ENCODE peak calls at places on chromosome 19, in five cellular contexts. A, G, E, I and W are unnamed samples.

GRCh38 chr19:49906879-49907564 is 10.3 kb upstream of the IL4I1 start:
- DNase-seq in E (no peak), A (no peak), G (no peak), I (no peak), W (peak)

GRCh38 chr19:53545271-53546065 is 7.5 kb downstream of the ZNF331 start:
- DNase-seq in G (no peak), I (no peak), A (peak), E (peak), W (no peak)

GRCh38 chr19:12687496-12688196 is at the start of gene GNG14:
- DNase-seq in G (no peak), I (no peak), E (no peak), A (no peak), W (no peak)

GRCh38 chr19:7901337-7901736 is 2.3 kb upstream of the MAP2K7 start:
- DNase-seq in A (no peak), G (no peak), E (no peak), I (no peak), W (no peak)

GRCh38 chr19:49908480-49909420 is 12.1 kb upstream of the IL4I1 start:
- DNase-seq in A (no peak), I (no peak), G (no peak), E (no peak), W (no peak)

GRCh38 chr19:3471954-3472655 is 8.2 kb downstream of the SMIM24 start:
- DNase-seq in I (no peak), G (peak), E (no peak), A (no peak), W (no peak)

GRCh38 chr19:29395712-29396414 is 129.9 kb upstream of the VSTM2B start:
- DNase-seq in G (no peak), I (no peak), A (no peak), E (no peak), W (no peak)

GRCh38 chr19:41767105-41767504 is 11.8 kb downstream of the CEACAM6 start:
- DNase-seq in E (no peak), A (no peak), G (no peak), I (no peak), W (no peak)

GRCh38 chr19:15101479-15102082 is 5.6 kb upstream of the SYDE1 start:
- DNase-seq in E (peak), I (peak), G (peak), A (peak), W (no peak)

GRCh38 chr19:869245-870177 is 10.0 kb downstream of the CFD start:
- DNase-seq in A (peak), E (no peak), I (no peak), G (no peak), W (no peak)

GRCh38 chr19:8311461-8312260 is 3.5 kb upstream of the CD320 start:
- DNase-seq in E (no peak), A (no peak), I (no peak), G (peak), W (no peak)

GRCh38 chr19:2702170-2703076 is at the start of gene GNG7:
- DNase-seq in E (peak), G (peak), I (peak), A (peak), W (no peak)

GRCh38 chr19:3808420-3809143 is 22.4 kb upstream of the MATK start:
- DNase-seq in I (no peak), E (no peak), G (no peak), A (no peak), W (no peak)

GRCh38 chr19:32691952-32692726 is 518 bp downstream of the NUDT19 start:
- DNase-seq in G (peak), A (peak), I (no peak), E (peak), W (no peak)

GRCh38 chr19:44796701-44797115 is 12.2 kb upstream of the BCAM start:
- DNase-seq in E (peak), A (peak), I (peak), G (no peak), W (no peak)

GRCh38 chr19:39971380-39971841 is 446 bp downstream of the PSMC4 start:
- DNase-seq in G (peak), A (no peak), E (peak), I (no peak), W (no peak)

GRCh38 chr19:41843371-41843770 is 1.1 kb downstream of the LYPD4 start:
- DNase-seq in G (peak), E (no peak), I (no peak), A (no peak), W (no peak)

GRCh38 chr19:4115050-4115817 is 8.7 kb downstream of the MAP2K2 start:
- DNase-seq in A (no peak), I (no peak), E (no peak), G (no peak), W (peak)

GRCh38 chr19:18972301-18972831 is 31.3 kb upstream of the HOMER3 start:
- DNase-seq in I (no peak), A (no peak), E (no peak), G (no peak), W (no peak)

GRCh38 chr19:46065486-46065885 is 24.7 kb upstream of the IGFL4 start:
- DNase-seq in E (no peak), A (peak), G (no peak), I (no peak), W (no peak)

GRCh38 chr19:46297700-46298476 is 1.0 kb downstream of the HIF3A start:
- DNase-seq in I (no peak), G (peak), A (no peak), E (no peak), W (no peak)

GRCh38 chr19:1079566-1080111 is 12.7 kb downstream of the ARHGAP45 start:
- DNase-seq in I (no peak), E (peak), G (no peak), A (no peak), W (no peak)

GRCh38 chr19:17296278-17296677 is 6.9 kb downstream of the ABHD8 start:
- DNase-seq in E (no peak), I (no peak), G (no peak), A (peak), W (no peak)

GRCh38 chr19:15508035-15508710 is at the start of gene CYP4F22:
- DNase-seq in A (no peak), I (no peak), G (peak), E (peak), W (no peak)

GRCh38 chr19:58571575-58571947 is 1.6 kb downstream of the MZF1 start:
- DNase-seq in I (no peak), E (no peak), G (no peak), A (no peak), W (no peak)

GRCh38 chr19:23343434-23344010 is 51.7 kb downstream of the ZNF91 start:
- DNase-seq in I (no peak), G (no peak), A (no peak), E (no peak), W (no peak)

GRCh38 chr19:3098515-3099346 is 4.6 kb downstream of the GNA11 start:
- DNase-seq in G (no peak), A (no peak), E (no peak), I (no peak), W (no peak)

GRCh38 chr19:35206379-35206778 is 22.2 kb downstream of the FAM187B start:
- DNase-seq in I (no peak), A (no peak), G (no peak), E (no peak), W (peak)

GRCh38 chr19:45798995-45799517 is 6.4 kb upstream of the DMWD start:
- DNase-seq in A (peak), E (peak), I (peak), G (peak), W (peak)

GRCh38 chr19:33225458-33225925 is at the start of gene SLC7A10:
- DNase-seq in E (peak), A (no peak), G (no peak), I (no peak), W (no peak)

GRCh38 chr19:9313756-9314155 is 4.1 kb upstream of the ZNF699 start:
- DNase-seq in A (no peak), E (no peak), G (no peak), I (no peak), W (no peak)

GRCh38 chr19:17977488-17977887 is 10.6 kb downstream of the KCNN1 start:
- DNase-seq in I (no peak), E (no peak), G (no peak), A (no peak), W (no peak)

GRCh38 chr19:45784096-45784495 is 1.8 kb upstream of the DMPK start:
- DNase-seq in A (no peak), E (no peak), G (no peak), I (no peak), W (no peak)

GRCh38 chr19:42965204-42965603 is 28.2 kb upstream of the PSG7 start:
- DNase-seq in A (no peak), G (no peak), I (no peak), E (no peak), W (no peak)

GRCh38 chr19:57320180-57321084 is at the start of gene ZNF543:
- DNase-seq in A (peak), E (peak), G (peak), I (peak), W (peak)

GRCh38 chr19:35157431-35157830 is 2.9 kb downstream of the FXYD5 start:
- DNase-seq in E (no peak), I (no peak), A (no peak), G (no peak), W (no peak)

GRCh38 chr19:17183271-17183757 is 31.8 kb upstream of the USE1 start:
- DNase-seq in A (no peak), I (no peak), E (peak), G (no peak), W (no peak)

GRCh38 chr19:34313188-34313587 is 51.8 kb upstream of the GPI start:
- DNase-seq in A (no peak), E (no peak), I (no peak), G (no peak), W (no peak)

GRCh38 chr19:13881231-13881691 is 4.3 kb downstream of the NANOS3 start:
- DNase-seq in A (no peak), E (peak), I (peak), G (no peak), W (no peak)

GRCh38 chr19:13880059-13880672 is 3.2 kb downstream of the NANOS3 start:
- DNase-seq in A (peak), I (peak), G (peak), E (peak), W (peak)

GRCh38 chr19:13882419-13882795 is 5.5 kb downstream of the NANOS3 start:
- DNase-seq in A (no peak), I (no peak), E (no peak), G (no peak), W (no peak)

GRCh38 chr19:13882841-13883240 is 5.9 kb downstream of the NANOS3 start:
- DNase-seq in E (no peak), I (no peak), A (no peak), G (no peak), W (no peak)

GRCh38 chr19:13881692-13882418 is 4.9 kb downstream of the NANOS3 start:
- DNase-seq in E (peak), G (no peak), A (no peak), I (no peak), W (no peak)
- TF ChIP-seq JUNB in E (no peak), G (no peak), A (no peak), I (no peak), W (no peak)

GRCh38 chr19:30450101-30450500 is 77.9 kb downstream of the ZNF536 start:
- DNase-seq in E (peak), G (no peak), A (no peak), I (no peak), W (no peak)
- TF ChIP-seq JUNB in E (no peak), G (no peak), A (no peak), I (no peak), W (no peak)

GRCh38 chr19:6233827-6234511 is 45.8 kb downstream of the MLLT1 start:
- DNase-seq in A (no peak), E (no peak), I (no peak), G (no peak), W (no peak)

GRCh38 chr19:6234527-6234926 is 45.2 kb downstream of the MLLT1 start:
- DNase-seq in A (no peak), G (no peak), I (no peak), E (no peak), W (no peak)

GRCh38 chr19:6235031-6235951 is 44.5 kb downstream of the MLLT1 start:
- DNase-seq in I (no peak), A (no peak), G (no peak), E (no peak), W (no peak)

GRCh38 chr19:6232567-6232966 is 47.2 kb downstream of the MLLT1 start:
- DNase-seq in G (no peak), A (no peak), E (no peak), I (no peak), W (no peak)

GRCh38 chr19:6233051-6233826 is 46.5 kb downstream of the MLLT1 start:
- DNase-seq in I (no peak), E (no peak), G (no peak), A (no peak), W (no peak)
- TF ChIP-seq JUNB in I (no peak), E (no peak), G (no peak), A (no peak), W (no peak)

GRCh38 chr19:47305309-47305751 is 4.3 kb upstream of the C5AR1 start:
- DNase-seq in I (peak), G (peak), A (peak), E (peak), W (peak)
- TF ChIP-seq JUNB in I (no peak), G (no peak), A (no peak), E (no peak), W (no peak)

DNA sequence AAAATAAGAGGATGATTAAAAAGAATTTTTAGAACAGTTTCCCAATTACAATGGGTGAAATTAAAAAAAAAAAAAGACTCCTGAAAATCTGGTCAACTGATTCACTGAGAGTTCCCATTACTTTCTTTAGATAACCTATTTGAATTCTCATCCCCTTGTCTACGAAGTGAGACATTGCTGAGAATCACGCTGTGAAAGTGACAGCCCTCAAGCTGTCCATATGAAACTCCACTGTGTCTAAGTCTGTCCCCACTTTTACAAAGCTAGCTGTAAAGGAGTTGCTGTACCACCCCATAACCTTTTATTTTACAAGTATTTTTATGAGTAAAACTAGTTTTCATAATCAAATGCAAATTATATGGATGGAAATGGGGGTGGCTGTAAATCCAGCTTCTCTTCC is 1219.3 kb downstream of the UQCRFS1 start:
- DNase-seq in A (no peak), E (no peak), G (no peak), I (no peak), W (no peak)
- TF ChIP-seq JUNB in A (no peak), E (no peak), G (no peak), I (no peak), W (no peak)

DNA sequence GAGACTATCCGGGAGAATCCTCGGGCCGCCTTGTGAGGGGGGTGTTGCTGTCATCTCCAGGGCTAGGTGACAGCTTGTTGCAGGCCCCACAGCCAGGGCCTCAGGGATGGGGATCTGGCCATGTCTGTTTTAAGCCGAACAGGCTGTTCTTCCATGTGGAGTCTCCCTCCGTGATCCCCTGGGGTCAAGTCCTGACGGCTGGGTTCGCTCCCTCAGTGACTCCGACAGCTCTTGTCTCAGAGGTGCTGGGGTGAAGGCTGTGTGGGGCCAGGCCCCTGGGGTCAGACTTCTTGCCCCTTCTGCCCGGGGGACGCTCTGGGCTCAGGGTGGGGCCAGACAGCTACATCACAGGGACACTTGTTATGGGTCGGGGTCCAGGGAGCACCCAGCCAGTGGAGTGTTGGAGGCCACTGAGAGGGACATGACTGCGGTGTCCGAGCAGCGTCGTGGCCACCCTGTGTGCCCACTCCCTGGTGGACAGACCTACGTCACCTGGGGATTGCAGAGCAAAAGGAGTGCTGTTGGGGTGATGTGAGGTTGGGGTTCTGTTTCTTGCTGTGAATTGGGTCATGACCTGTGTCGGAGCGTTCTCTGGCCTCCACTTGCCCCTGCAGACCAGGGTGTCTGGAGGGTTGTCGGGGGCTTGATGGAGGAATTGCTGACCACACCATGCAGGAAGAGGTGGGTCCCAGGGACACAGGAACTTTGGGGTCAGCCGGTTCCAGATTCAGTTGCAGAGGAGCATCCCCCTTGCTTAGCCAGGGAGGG is 21.5 kb downstream of the EPN1 start:
- DNase-seq in G (no peak), E (no peak), A (no peak), I (no peak), W (no peak)
- TF ChIP-seq JUNB in G (no peak), E (no peak), A (no peak), I (no peak), W (no peak)